ENCODE peak calls at places on chromosomes 5 and 9, in nine cellular contexts. C is kidney glomerular epithelial cell; W is activated CD8-positive, alpha-beta T cell treated with anti-CD3 and anti-CD28 coated beads for 36 hours; Y is ACHN; H is mesendoderm; V is pancreas; Q is heart right ventricle; O is fibroblast of gingiva; B is stimulated activated naive CD8-positive, alpha-beta T cell treated with anti-CD3 and anti-CD28 coated beads, Interleukin-15, Interleukin-2, amounts not matched to agents 100 U/mL and 50 U/mL, for 24 hours. A is an unnamed sample.

GRCh38 chr9:117268847-117269452 is 145.9 kb downstream of the ASTN2 start:
- DNase-seq in C (no peak), W (no peak), Y (no peak), H (no peak), V (no peak), Q (no peak), O (no peak), B (no peak), A (no peak)

GRCh38 chr5:172534229-172535169 is 80.2 kb upstream of the SH3PXD2B start:
- DNase-seq in C (no peak), W (no peak), Y (no peak), H (no peak), V (no peak), Q (no peak), O (no peak), B (no peak), A (no peak)

GRCh38 chr5:167764650-167765289 is 526.7 kb upstream of the WWC1 start:
- DNase-seq in C (peak), W (no peak), Y (no peak), H (peak), V (no peak), Q (no peak), O (no peak), B (no peak), A (no peak)

GRCh38 chr5:178058321-178059012 is 54.9 kb upstream of the N4BP3 start:
- DNase-seq in C (no peak), W (no peak), Y (no peak), H (no peak), V (peak), Q (no peak), O (no peak), B (no peak), A (no peak)

GRCh38 chr5:104247260-104247659 is 684.7 kb upstream of the NUDT12 start:
- DNase-seq in C (no peak), W (no peak), Y (no peak), H (peak), V (no peak), Q (no peak), O (no peak), B (no peak), A (no peak)

GRCh38 chr9:129938291-129938979 is 103.2 kb downstream of the USP20 start:
- DNase-seq in C (peak), W (no peak), Y (no peak), H (no peak), V (no peak), Q (no peak), O (peak), B (no peak), A (no peak)

GRCh38 chr5:171673328-171673727 is 112.3 kb upstream of the SMIM23 start:
- DNase-seq in C (no peak), W (no peak), Y (no peak), H (no peak), V (no peak), Q (no peak), O (no peak), B (no peak), A (no peak)

GRCh38 chr9:16191237-16191636 is 638.4 kb downstream of the CCDC171 start:
- DNase-seq in C (no peak), W (no peak), Y (no peak), H (no peak), V (no peak), Q (no peak), O (no peak), B (no peak), A (no peak)

GRCh38 chr9:9412241-9412640 is 1200.6 kb downstream of the PTPRD start:
- DNase-seq in C (no peak), W (no peak), Y (no peak), H (peak), V (no peak), Q (no peak), O (no peak), B (no peak), A (no peak)

GRCh38 chr5:174320051-174320450 is 274.5 kb downstream of the NSG2 start:
- DNase-seq in C (no peak), W (no peak), Y (no peak), H (no peak), V (no peak), Q (no peak), O (no peak), B (no peak), A (no peak)

GRCh38 chr5:91384671-91385430 is 1.7 kb upstream of the ARRDC3 start:
- DNase-seq in C (peak), W (peak), Y (peak), H (peak), V (no peak), Q (no peak), O (peak), B (no peak), A (no peak)

GRCh38 chr5:149152317-149152746 is 11.0 kb downstream of the ABLIM3 start:
- DNase-seq in C (peak), W (no peak), Y (peak), H (peak), V (no peak), Q (no peak), O (peak), B (no peak), A (no peak)

GRCh38 chr9:112890106-112891081 is at the start of gene SLC46A2:
- DNase-seq in C (no peak), W (no peak), Y (no peak), H (peak), V (peak), Q (peak), O (no peak), B (no peak), A (no peak)